ENCODE peak calls at places on chromosomes 16 and 17, in ten cellular contexts. X is CD8-positive, alpha-beta T cell; B is DND-41; P is mucosa of descending colon; H is right cardiac atrium; V is heart right ventricle; E is HepG2; K is naive thymus-derived CD4-positive, alpha-beta T cell; Z is Panc1; L is gastrocnemius medialis. W is an unnamed sample. For H3K4me1, the result is how much of the 10 kb centered on the place peaks cover.

GRCh38 chr17:3689262-3690093 is 6.5 kb downstream of the P2RX5 start:
- ATAC-seq in X (no peak), B (no peak), P (peak), H (no peak), V (no peak), E (peak), K (no peak), Z (no peak), L (no peak), W (no peak)

GRCh38 chr17:4974064-4974670 is 6.5 kb upstream of the SPAG7 start:
- ATAC-seq in X (no peak), B (no peak), P (no peak), H (peak), V (peak), E (no peak), K (no peak), Z (no peak), L (peak), W (no peak)

GRCh38 chr17:45857977-45858708 is 13.5 kb downstream of the SPPL2C start:
- ATAC-seq in X (no peak), B (peak), P (no peak), H (peak), V (no peak), E (peak), K (no peak), Z (no peak), L (no peak), W (no peak)

GRCh38 chr16:1823821-1824220 is 2.8 kb downstream of the HAGH start:
- ATAC-seq in X (no peak), B (no peak), P (no peak), H (no peak), V (no peak), E (peak), K (no peak), Z (peak), L (no peak), W (no peak)

GRCh38 chr17:35188111-35188510 is 6.1 kb downstream of the SLC35G3 start:
- ATAC-seq in X (peak), B (no peak), P (peak), H (no peak), V (no peak), E (no peak), K (peak), Z (no peak), L (no peak), W (no peak)

GRCh38 chr17:74840500-74840899 is 19.2 kb downstream of the GRIN2C start:
- ATAC-seq in X (no peak), B (no peak), P (no peak), H (no peak), V (no peak), E (no peak), K (no peak), Z (no peak), L (no peak), W (no peak)

GRCh38 chr16:67672739-67673662 is 6.4 kb downstream of the C16orf86 start:
- ATAC-seq in X (no peak), B (peak), P (peak), H (peak), V (peak), E (peak), K (peak), Z (peak), L (peak), W (peak)

GRCh38 chr16:3470723-3471122 is 24.6 kb downstream of the C16orf90 start:
- ATAC-seq in X (no peak), B (no peak), P (no peak), H (peak), V (no peak), E (no peak), K (no peak), Z (no peak), L (no peak), W (no peak)

GRCh38 chr17:44230139-44230695 is 10.7 kb upstream of the UBTF start:
- ATAC-seq in X (no peak), B (no peak), P (no peak), H (no peak), V (peak), E (no peak), K (no peak), Z (no peak), L (no peak), W (no peak)

GRCh38 chr17:21171309-21171922 is 42.5 kb downstream of the TMEM11 start:
- ATAC-seq in X (no peak), B (no peak), P (peak), H (no peak), V (no peak), E (no peak), K (no peak), Z (no peak), L (no peak), W (no peak)

GRCh38 chr16:4649744-4650442 is 25.3 kb downstream of the MGRN1 start:
- ATAC-seq in X (peak), B (peak), P (no peak), H (no peak), V (no peak), E (no peak), K (peak), Z (no peak), L (no peak), W (no peak)

GRCh38 chr16:85347213-85347591 is 234.9 kb upstream of the CIBAR2 start:
- ATAC-seq in X (no peak), B (peak), P (peak), H (no peak), V (no peak), E (peak), K (no peak), Z (peak), L (no peak), W (no peak)

GRCh38 chr16:55126456-55126855 is 195.8 kb downstream of the IRX5 start:
- ATAC-seq in X (no peak), B (peak), P (no peak), H (no peak), V (no peak), E (no peak), K (no peak), Z (no peak), L (no peak), W (no peak)

GRCh38 chr17:28394717-28395116 is 11.3 kb downstream of the SLC46A1 start:
- ATAC-seq in X (no peak), B (no peak), P (no peak), H (no peak), V (no peak), E (no peak), K (no peak), Z (no peak), L (no peak), W (no peak)

GRCh38 chr16:30567991-30568638 is 3.4 kb downstream of the ZNF688 start:
- ATAC-seq in X (peak), B (no peak), P (peak), H (no peak), V (no peak), E (no peak), K (peak), Z (no peak), L (no peak), W (no peak)

GRCh38 chr17:15432807-15433547 is 34.4 kb downstream of the CDRT4 start:
- ATAC-seq in X (no peak), B (no peak), P (peak), H (peak), V (peak), E (peak), K (no peak), Z (no peak), L (no peak), W (peak)

GRCh38 chr17:55434721-55435120 is 13.1 kb upstream of the MMD start:
- ATAC-seq in X (no peak), B (no peak), P (no peak), H (no peak), V (no peak), E (no peak), K (no peak), Z (no peak), L (no peak), W (no peak)

DNA sequence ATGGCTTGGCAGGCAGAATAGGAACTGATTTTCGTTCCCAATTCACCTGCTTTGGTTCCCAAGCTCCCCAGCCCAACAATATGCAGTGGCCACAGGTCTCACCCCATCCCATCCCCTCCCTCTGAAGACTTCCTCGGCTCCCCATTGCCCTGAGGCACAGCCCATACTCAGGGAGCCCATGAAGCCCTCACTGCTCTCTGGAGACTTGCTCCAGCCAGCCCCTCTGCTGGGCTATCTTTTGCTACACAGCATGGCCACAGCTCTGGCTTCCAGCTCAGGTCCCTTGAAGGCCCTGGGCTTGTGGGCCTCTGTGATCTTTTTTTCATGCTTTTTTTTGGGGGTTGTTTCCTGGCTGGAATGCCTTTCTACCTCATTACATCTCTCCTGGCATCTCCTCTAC is 8.5 kb upstream of the RNF222 start:
- ATAC-seq in X (no peak), B (no peak), P (no peak), H (no peak), V (no peak), E (peak), K (no peak), Z (no peak), L (no peak), W (no peak)
- H3K4me1 ChIP-seq in X (under half), B (under half), P (under half), H (under half), V (under half), E (half or more), K (under half), Z (under half), L (under half), W (under half)

DNA sequence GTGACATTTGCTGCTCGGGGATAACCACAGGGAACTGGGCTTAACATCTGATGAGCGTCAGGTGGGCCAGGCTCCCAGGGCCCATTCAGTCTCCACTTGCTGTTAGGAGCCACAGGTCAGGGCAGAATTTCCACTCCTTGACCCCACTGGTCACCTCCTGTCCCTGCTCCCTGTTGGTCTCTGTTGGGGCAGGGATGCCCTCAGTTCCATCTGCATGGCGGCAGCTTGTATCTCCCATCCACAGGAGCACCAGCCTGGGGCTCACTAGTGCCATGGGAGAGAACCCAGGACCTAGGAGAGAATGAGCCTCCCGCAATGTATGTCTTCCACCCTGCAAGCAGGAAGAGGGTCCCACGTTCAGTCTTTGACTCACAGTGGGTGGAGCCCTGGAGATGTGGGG is 212.1 kb downstream of the CCDC182 start:
- ATAC-seq in X (no peak), B (no peak), P (no peak), H (no peak), V (no peak), E (no peak), K (no peak), Z (no peak), L (no peak), W (no peak)
- H3K4me1 ChIP-seq in X (under half), B (half or more), P (under half), H (under half), V (under half), E (half or more), K (under half), Z (under half), L (under half), W (under half)

GRCh38 chr17:80253631-80254395 is 6.8 kb upstream of the RNF213 start:
- ATAC-seq in X (no peak), B (no peak), P (no peak), H (no peak), V (no peak), E (no peak), K (no peak), Z (no peak), L (no peak), W (no peak)

GRCh38 chr17:80251966-80252365 is 8.7 kb upstream of the RNF213 start:
- ATAC-seq in X (no peak), B (no peak), P (no peak), H (no peak), V (no peak), E (no peak), K (no peak), Z (no peak), L (no peak), W (no peak)

GRCh38 chr17:80256034-80256350 is 4.7 kb upstream of the RNF213 start:
- ATAC-seq in X (no peak), B (no peak), P (no peak), H (no peak), V (no peak), E (no peak), K (no peak), Z (no peak), L (no peak), W (no peak)

GRCh38 chr17:80252871-80253270 is 7.8 kb upstream of the RNF213 start:
- ATAC-seq in X (peak), B (no peak), P (peak), H (no peak), V (peak), E (peak), K (peak), Z (peak), L (peak), W (no peak)

GRCh38 chr17:80254396-80255241 is 6.0 kb upstream of the RNF213 start:
- ATAC-seq in X (peak), B (peak), P (peak), H (peak), V (peak), E (peak), K (peak), Z (peak), L (peak), W (peak)
- H3K4me1 ChIP-seq in X (under half), B (under half), P (under half), H (under half), V (under half), E (under half), K (under half), Z (half or more), L (under half), W (under half)

DNA sequence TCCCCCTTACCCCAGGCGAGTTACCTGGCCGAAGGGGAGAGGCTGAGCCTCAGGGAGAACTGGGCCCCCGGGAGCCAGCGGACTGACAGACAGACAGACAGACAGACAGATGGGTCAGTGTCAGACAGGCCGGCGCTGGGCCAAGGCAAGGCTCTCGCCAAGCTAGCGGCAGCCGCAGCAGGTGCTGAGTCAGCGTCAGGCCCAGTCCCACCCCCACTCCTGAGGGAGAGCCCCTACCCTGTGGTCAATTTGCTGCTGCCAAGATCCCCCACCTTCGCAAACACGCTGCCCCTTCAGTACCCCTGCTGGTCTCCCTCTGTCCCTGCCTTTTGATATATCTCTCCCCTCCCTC is 1.5 kb downstream of the FGF11 start:
- ATAC-seq in X (no peak), B (no peak), P (no peak), H (peak), V (no peak), E (no peak), K (no peak), Z (no peak), L (peak), W (no peak)
- H3K4me1 ChIP-seq in X (half or more), B (under half), P (under half), H (under half), V (half or more), E (half or more), K (under half), Z (under half), L (under half), W (under half)

GRCh38 chr16:72935896-72936295 is 112.0 kb downstream of the ZFHX3 start:
- ATAC-seq in X (no peak), B (no peak), P (no peak), H (no peak), V (no peak), E (peak), K (no peak), Z (no peak), L (peak), W (no peak)

GRCh38 chr16:72937916-72938315 is 110.0 kb downstream of the ZFHX3 start:
- ATAC-seq in X (no peak), B (no peak), P (no peak), H (no peak), V (no peak), E (no peak), K (no peak), Z (no peak), L (no peak), W (no peak)

GRCh38 chr16:72937360-72937759 is 110.6 kb downstream of the ZFHX3 start:
- ATAC-seq in X (no peak), B (no peak), P (no peak), H (no peak), V (no peak), E (peak), K (no peak), Z (no peak), L (no peak), W (no peak)

GRCh38 chr16:72934661-72935403 is 113.1 kb downstream of the ZFHX3 start:
- ATAC-seq in X (no peak), B (no peak), P (no peak), H (no peak), V (no peak), E (no peak), K (no peak), Z (no peak), L (no peak), W (no peak)

DNA sequence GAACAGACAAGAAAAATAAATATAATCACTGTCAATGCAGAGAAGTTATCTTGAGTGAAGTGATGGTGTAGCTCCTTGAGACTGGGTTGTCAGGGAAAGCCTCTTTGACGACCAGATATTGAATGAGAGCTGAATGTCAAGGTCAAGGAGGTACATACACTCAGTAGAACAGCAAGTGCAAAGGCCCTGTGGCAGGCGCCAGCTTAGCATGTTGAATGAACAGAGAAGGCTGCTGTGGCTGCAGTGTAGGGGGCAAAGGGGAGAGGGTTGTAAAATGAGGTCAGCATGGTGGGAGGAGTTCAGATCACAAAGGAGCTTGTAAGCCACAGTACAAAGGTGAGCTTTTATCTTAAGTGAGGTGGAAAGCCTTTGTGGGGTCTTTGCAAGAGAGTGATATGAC is 111.5 kb downstream of the ZFHX3 start:
- ATAC-seq in X (no peak), B (no peak), P (no peak), H (no peak), V (no peak), E (peak), K (no peak), Z (no peak), L (no peak), W (no peak)
- H3K4me1 ChIP-seq in X (under half), B (under half), P (under half), H (under half), V (half or more), E (half or more), K (under half), Z (under half), L (half or more), W (under half)

GRCh38 chr16:15640966-15641365 is 2.0 kb downstream of the MARF1 start:
- ATAC-seq in X (no peak), B (no peak), P (no peak), H (no peak), V (no peak), E (no peak), K (no peak), Z (no peak), L (no peak), W (no peak)

GRCh38 chr16:15639061-15639568 is 3.8 kb downstream of the MARF1 start:
- ATAC-seq in X (peak), B (no peak), P (no peak), H (no peak), V (no peak), E (no peak), K (no peak), Z (no peak), L (no peak), W (no peak)

GRCh38 chr16:15631730-15632409 is 11.1 kb downstream of the MARF1 start:
- ATAC-seq in X (no peak), B (no peak), P (no peak), H (no peak), V (no peak), E (no peak), K (no peak), Z (no peak), L (no peak), W (no peak)

GRCh38 chr16:15636392-15636873 is 6.5 kb downstream of the MARF1 start:
- ATAC-seq in X (peak), B (no peak), P (peak), H (no peak), V (no peak), E (no peak), K (peak), Z (no peak), L (no peak), W (no peak)

DNA sequence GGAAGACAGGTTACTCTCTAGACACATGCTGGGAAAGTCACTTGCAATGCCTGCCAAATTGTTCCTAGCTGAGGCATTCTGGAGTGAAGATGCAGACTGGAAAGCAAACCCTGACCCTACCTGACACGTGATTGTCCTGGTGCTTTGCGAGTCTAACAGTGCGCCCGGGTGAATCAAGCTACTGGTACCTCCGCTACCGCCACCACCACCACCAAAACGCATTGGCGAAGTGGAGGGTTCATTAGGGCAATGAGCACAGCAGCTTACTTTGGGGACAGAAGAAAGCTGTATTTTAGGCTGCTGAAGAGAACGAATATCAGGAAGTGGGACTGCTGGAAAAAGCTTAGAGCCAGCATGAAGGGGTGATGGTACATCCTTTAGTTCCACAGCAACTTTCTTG is 7.0 kb downstream of the MARF1 start:
- ATAC-seq in X (no peak), B (no peak), P (no peak), H (no peak), V (no peak), E (no peak), K (no peak), Z (no peak), L (no peak), W (no peak)
- H3K4me1 ChIP-seq in X (half or more), B (under half), P (under half), H (under half), V (under half), E (under half), K (under half), Z (under half), L (under half), W (under half)

GRCh38 chr17:78176548-78177025 is 8.2 kb downstream of the SYNGR2 start:
- ATAC-seq in X (peak), B (peak), P (peak), H (peak), V (peak), E (peak), K (peak), Z (peak), L (no peak), W (no peak)

GRCh38 chr17:78174870-78175642 is 6.7 kb downstream of the SYNGR2 start:
- ATAC-seq in X (no peak), B (no peak), P (peak), H (no peak), V (peak), E (peak), K (no peak), Z (peak), L (peak), W (no peak)

GRCh38 chr17:78173025-78173715 is 4.8 kb downstream of the SYNGR2 start:
- ATAC-seq in X (peak), B (no peak), P (no peak), H (no peak), V (no peak), E (no peak), K (peak), Z (no peak), L (peak), W (peak)

GRCh38 chr17:78174332-78174869 is 6.0 kb downstream of the SYNGR2 start:
- ATAC-seq in X (no peak), B (no peak), P (peak), H (peak), V (peak), E (no peak), K (peak), Z (peak), L (peak), W (peak)

GRCh38 chr17:78175643-78175981 is 7.2 kb downstream of the SYNGR2 start:
- ATAC-seq in X (no peak), B (no peak), P (no peak), H (no peak), V (no peak), E (no peak), K (no peak), Z (no peak), L (no peak), W (no peak)
- H3K4me1 ChIP-seq in X (under half), B (under half), P (half or more), H (under half), V (half or more), E (under half), K (under half), Z (half or more), L (half or more), W (half or more)

GRCh38 chr16:57534881-57535658 is 1.3 kb downstream of the CCDC102A start:
- ATAC-seq in X (no peak), B (no peak), P (no peak), H (no peak), V (no peak), E (peak), K (no peak), Z (no peak), L (no peak), W (no peak)

GRCh38 chr16:57532251-57532625 is 4.1 kb downstream of the CCDC102A start:
- ATAC-seq in X (no peak), B (no peak), P (no peak), H (no peak), V (no peak), E (no peak), K (no peak), Z (no peak), L (no peak), W (no peak)

GRCh38 chr16:57533366-57533617 is 3.1 kb downstream of the CCDC102A start:
- ATAC-seq in X (no peak), B (no peak), P (no peak), H (no peak), V (no peak), E (no peak), K (no peak), Z (no peak), L (no peak), W (no peak)

GRCh38 chr16:57534337-57534880 is 2.0 kb downstream of the CCDC102A start:
- ATAC-seq in X (no peak), B (no peak), P (no peak), H (no peak), V (no peak), E (no peak), K (no peak), Z (no peak), L (no peak), W (no peak)

GRCh38 chr16:57533618-57534336 is 2.6 kb downstream of the CCDC102A start:
- ATAC-seq in X (no peak), B (peak), P (no peak), H (no peak), V (no peak), E (no peak), K (no peak), Z (no peak), L (no peak), W (no peak)
- H3K4me1 ChIP-seq in X (half or more), B (half or more), P (under half), H (under half), V (under half), E (half or more), K (half or more), Z (under half), L (under half), W (half or more)